ENCODE peak calls at places on chromosome 2, in seven cellular contexts. H, Q, P, G, F, T and N are unnamed samples.
A peak's percentile ranks its signal among the peaks of the same experiment; 100 is the strongest.

GRCh38 chr2:168614291-168615018 is 158.4 kb downstream of the CERS6 start:
- DNase-seq in H (no peak), Q (no peak), P (no peak), G (no peak), F (no peak), T (no peak), N (no peak)

GRCh38 chr2:235580401-235581157 is 86.7 kb downstream of the AGAP1 start:
- DNase-seq in H (no peak), Q (no peak), P (no peak), G (no peak), F (no peak), T (no peak), N (no peak)

GRCh38 chr2:58767833-58768726 is 527.0 kb upstream of the FANCL start:
- DNase-seq in H (no peak), Q (no peak), P (no peak), G (no peak), F (no peak), T (no peak), N (no peak)

GRCh38 chr2:159615187-159615935 is 987 bp downstream of the BAZ2B start:
- DNase-seq in H (peak; percentile 70), Q (peak; percentile 30), P (peak; percentile 94), G (peak; percentile 90), F (peak; percentile 93), T (peak; percentile 90), N (peak; percentile 66)

GRCh38 chr2:136175868-136176267 is 57.9 kb upstream of the CXCR4 start:
- DNase-seq in H (no peak), Q (no peak), P (no peak), G (no peak), F (no peak), T (no peak), N (no peak)

GRCh38 chr2:43518182-43518581 is 77.7 kb downstream of the THADA start:
- DNase-seq in H (no peak), Q (no peak), P (no peak), G (no peak), F (peak; percentile 56), T (no peak), N (no peak)

GRCh38 chr2:104790100-104790811 is 63.7 kb upstream of the POU3F3 start:
- DNase-seq in H (no peak), Q (no peak), P (no peak), G (no peak), F (no peak), T (peak; percentile 36), N (no peak)

GRCh38 chr2:182858671-182859070 is 7.8 kb downstream of the FRZB start:
- DNase-seq in H (no peak), Q (no peak), P (no peak), G (no peak), F (peak; percentile 82), T (peak; percentile 42), N (no peak)

GRCh38 chr2:23423873-23424680 is 39.1 kb downstream of the KLHL29 start:
- DNase-seq in H (no peak), Q (no peak), P (no peak), G (no peak), F (no peak), T (no peak), N (no peak)

GRCh38 chr2:159249955-159250723 is 36.4 kb downstream of the WDSUB1 start:
- DNase-seq in H (no peak), Q (no peak), P (peak; percentile 55), G (peak; percentile 72), F (peak; percentile 72), T (peak; percentile 34), N (no peak)

GRCh38 chr2:66555511-66556324 is 120.8 kb downstream of the MEIS1 start:
- DNase-seq in H (no peak), Q (no peak), P (no peak), G (no peak), F (peak; percentile 22), T (no peak), N (no peak)

GRCh38 chr2:190511104-190511503 is 23.4 kb downstream of the NEMP2 start:
- DNase-seq in H (peak; percentile 32), Q (no peak), P (no peak), G (no peak), F (peak; percentile 30), T (no peak), N (no peak)

GRCh38 chr2:47568164-47568861 is 165.4 kb downstream of the MSH2 start:
- DNase-seq in H (no peak), Q (no peak), P (no peak), G (no peak), F (no peak), T (no peak), N (no peak)

GRCh38 chr2:129733041-129733440 is 246.4 kb upstream of the RAB6C start:
- DNase-seq in H (no peak), Q (no peak), P (no peak), G (no peak), F (no peak), T (no peak), N (no peak)

GRCh38 chr2:102932521-102932920 is 170.7 kb downstream of the TMEM182 start:
- DNase-seq in H (no peak), Q (no peak), P (no peak), G (no peak), F (no peak), T (no peak), N (no peak)

GRCh38 chr2:188573453-188573852 is 281.8 kb downstream of the GULP1 start:
- DNase-seq in H (no peak), Q (no peak), P (no peak), G (no peak), F (no peak), T (no peak), N (no peak)

GRCh38 chr2:119929537-119929936 is 83.3 kb upstream of the EPB41L5 start:
- DNase-seq in H (no peak), Q (peak; percentile 25), P (no peak), G (no peak), F (no peak), T (no peak), N (no peak)

GRCh38 chr2:161223139-161223732 is 63.0 kb downstream of the TANK start:
- DNase-seq in H (no peak), Q (no peak), P (no peak), G (no peak), F (peak; percentile 34), T (no peak), N (no peak)

GRCh38 chr2:168770796-168771195 is 31.6 kb upstream of the NOSTRIN start:
- DNase-seq in H (no peak), Q (no peak), P (no peak), G (no peak), F (peak; percentile 32), T (no peak), N (no peak)

DNA sequence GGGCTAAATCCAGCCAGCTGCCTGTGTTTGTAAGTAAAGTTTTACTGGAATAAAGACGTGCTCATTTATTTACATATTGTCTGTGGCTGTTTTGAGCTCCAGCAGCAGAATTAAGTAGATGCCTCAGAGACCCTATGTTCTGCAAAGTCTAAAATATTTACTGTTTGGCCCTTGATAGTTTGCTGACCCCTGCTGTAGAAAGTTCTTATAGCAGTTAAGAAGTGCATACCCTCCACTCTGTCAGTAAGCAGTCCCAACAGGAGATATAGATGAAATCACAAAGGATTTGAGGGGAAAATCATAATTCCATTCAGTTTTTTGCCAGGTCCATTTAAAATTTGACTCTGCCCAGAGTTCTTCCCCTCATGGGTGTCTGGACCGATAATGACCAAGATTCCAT is 50.1 kb upstream of the ITM2C start:
- DNase-seq in H (peak; percentile 45), Q (no peak), P (no peak), G (no peak), F (no peak), T (peak; percentile 25), N (no peak)
- TF ChIP-seq CTCF in H (peak; percentile 46), Q (no peak), P (peak; percentile 17), G (no peak), F (peak; percentile 47), T (peak; percentile 54), N (peak; percentile 50)

GRCh38 chr2:219448776-219449476 is 14.3 kb downstream of the SPEG start:
- DNase-seq in H (no peak), Q (peak; percentile 25), P (no peak), G (no peak), F (no peak), T (no peak), N (no peak)
- H3K4me3 ChIP-seq in H (no peak overlapping the region), Q (peak overlapping the region; percentile 49), P (no peak overlapping the region), G (no peak overlapping the region), F (no peak overlapping the region), T (no peak overlapping the region), N (no peak overlapping the region)

GRCh38 chr2:98608118-98608961 is at the start of the genes COA5 and UNC50:
- DNase-seq in H (peak; percentile 83), Q (peak; percentile 91), P (peak; percentile 95), G (peak; percentile 92), F (peak; percentile 94), T (peak; percentile 72), N (peak; percentile 55)
- TF ChIP-seq CTCF in H (no peak), Q (no peak), P (no peak), G (peak; percentile 2), F (no peak), T (no peak), N (no peak)

GRCh38 chr2:240557808-240558207 is at the start of gene ANKMY1:
- DNase-seq in H (no peak), Q (peak; percentile 61), P (peak; percentile 85), G (peak; percentile 68), F (peak; percentile 74), T (peak; percentile 47), N (no peak)

GRCh38 chr2:240560084-240560479 is at the start of gene DUSP28:
- DNase-seq in H (peak; percentile 82), Q (peak; percentile 89), P (peak; percentile 97), G (peak; percentile 94), F (peak; percentile 83), T (peak; percentile 78), N (peak; percentile 54)

GRCh38 chr2:240559271-240559670 is 886 bp upstream of the DUSP28 start:
- DNase-seq in H (no peak), Q (no peak), P (no peak), G (no peak), F (no peak), T (no peak), N (no peak)

GRCh38 chr2:240557101-240557751 is 562 bp downstream of the ANKMY1 start:
- DNase-seq in H (no peak), Q (no peak), P (peak; percentile 48), G (peak; percentile 15), F (no peak), T (no peak), N (no peak)

GRCh38 chr2:240558229-240558885 is 569 bp upstream of the ANKMY1 start:
- DNase-seq in H (no peak), Q (no peak), P (no peak), G (no peak), F (no peak), T (no peak), N (no peak)
- H3K4me3 ChIP-seq in H (no peak overlapping the region), Q (peak overlapping the region; percentile 13), P (peak overlapping the region; percentile 52), G (no peak overlapping the region), F (no peak overlapping the region), T (peak overlapping the region; percentile 56), N (peak overlapping the region; percentile 46)